ENCODE peak calls at places on chromosomes 4 and X, in seven cellular contexts. R, V, M, C, K, Z and D are unnamed samples.

GRCh38 chr4:185541251-185541671 is 6.0 kb upstream of the PDLIM3 start:
- DNase-seq in R (no peak), V (no peak), M (no peak), C (no peak), K (peak; percentile 77), Z (peak; percentile 27), D (peak; percentile 53)

GRCh38 chrX:65985922-65986588 is 53.8 kb downstream of the VSIG4 start:
- DNase-seq in R (no peak), V (peak; percentile 69), M (no peak), C (no peak), K (no peak), Z (peak; percentile 47), D (peak; percentile 58)

GRCh38 chr4:110055014-110055768 is 142.5 kb downstream of the EGF start:
- DNase-seq in R (peak; percentile 13), V (no peak), M (no peak), C (peak; percentile 17), K (no peak), Z (peak; percentile 30), D (peak; percentile 33)

GRCh38 chr4:176920694-176921093 is 128.0 kb upstream of the VEGFC start:
- DNase-seq in R (no peak), V (no peak), M (no peak), C (no peak), K (no peak), Z (peak; percentile 88), D (peak; percentile 83)

GRCh38 chrX:3403748-3404147 is 57.3 kb upstream of the MXRA5 start:
- DNase-seq in R (no peak), V (no peak), M (no peak), C (no peak), K (no peak), Z (peak; percentile 1), D (no peak)

GRCh38 chr4:20062054-20062453 is 189.7 kb upstream of the SLIT2 start:
- DNase-seq in R (no peak), V (no peak), M (no peak), C (no peak), K (no peak), Z (no peak), D (no peak)

GRCh38 chr4:30719363-30720020 is 677 bp upstream of the PCDH7 start:
- DNase-seq in R (no peak), V (peak; percentile 91), M (no peak), C (peak; percentile 71), K (peak; percentile 86), Z (peak; percentile 75), D (peak; percentile 83)

GRCh38 chr4:107120661-107121060 is 84.5 kb upstream of the DKK2 start:
- DNase-seq in R (no peak), V (no peak), M (no peak), C (no peak), K (no peak), Z (peak; percentile 36), D (no peak)

GRCh38 chrX:107482046-107482445 is 32.6 kb downstream of the FRMPD3 start:
- DNase-seq in R (no peak), V (no peak), M (no peak), C (no peak), K (no peak), Z (no peak), D (peak; percentile 7)

GRCh38 chr4:54902261-54902660 is 223.1 kb downstream of the KDR start:
- DNase-seq in R (no peak), V (no peak), M (peak; percentile 2), C (no peak), K (no peak), Z (peak; percentile 3), D (peak; percentile 51)

GRCh38 chrX:31258163-31258562 is 186.3 kb upstream of the FTHL17 start:
- DNase-seq in R (no peak), V (no peak), M (no peak), C (no peak), K (no peak), Z (peak; percentile 10), D (no peak)

GRCh38 chr4:185469539-185470154 is 1.9 kb downstream of the CCDC110 start:
- DNase-seq in R (no peak), V (no peak), M (no peak), C (no peak), K (peak; percentile 65), Z (no peak), D (no peak)

GRCh38 chrX:44462851-44463250 is 79.8 kb downstream of the FUNDC1 start:
- DNase-seq in R (no peak), V (no peak), M (no peak), C (no peak), K (no peak), Z (peak; percentile 11), D (peak; percentile 2)

GRCh38 chr4:122784261-122784660 is 42.4 kb upstream of the FGF2 start:
- DNase-seq in R (no peak), V (no peak), M (no peak), C (no peak), K (no peak), Z (no peak), D (no peak)

GRCh38 chrX:123647244-123647643 is 85.6 kb downstream of the THOC2 start:
- DNase-seq in R (no peak), V (no peak), M (no peak), C (no peak), K (no peak), Z (no peak), D (no peak)

GRCh38 chrX:2819345-2820130 is 9.2 kb upstream of the GYG2 start:
- DNase-seq in R (no peak), V (no peak), M (peak; percentile 5), C (no peak), K (no peak), Z (peak; percentile 32), D (no peak)

GRCh38 chr4:1283711-1284110 is 6.0 kb upstream of the MAEA start:
- DNase-seq in R (no peak), V (no peak), M (no peak), C (no peak), K (no peak), Z (no peak), D (no peak)

GRCh38 chr4:121950212-121950679 is 1.6 kb downstream of the TRPC3 start:
- DNase-seq in R (peak; percentile 70), V (peak; percentile 92), M (peak; percentile 13), C (peak; percentile 54), K (peak; percentile 77), Z (peak; percentile 75), D (peak; percentile 79)

GRCh38 chr4:109334129-109334528 is 31.7 kb upstream of the COL25A1 start:
- DNase-seq in R (no peak), V (no peak), M (no peak), C (no peak), K (no peak), Z (no peak), D (peak; percentile 56)

GRCh38 chrX:47351706-47352105 is 18.7 kb upstream of the ZNF157 start:
- DNase-seq in R (no peak), V (no peak), M (no peak), C (no peak), K (no peak), Z (peak; percentile 77), D (peak; percentile 9)

GRCh38 chr4:123939621-123940020 is 543.0 kb downstream of the SPRY1 start:
- DNase-seq in R (no peak), V (no peak), M (peak; percentile 51), C (no peak), K (no peak), Z (peak; percentile 93), D (peak; percentile 91)

GRCh38 chrX:38857736-38858432 is 56.6 kb downstream of the MID1IP1 start:
- DNase-seq in R (no peak), V (no peak), M (no peak), C (no peak), K (no peak), Z (no peak), D (no peak)

GRCh38 chrX:136754641-136755040 is 26.1 kb downstream of the ARHGEF6 start:
- DNase-seq in R (no peak), V (no peak), M (no peak), C (no peak), K (peak; percentile 64), Z (no peak), D (no peak)

GRCh38 chrX:77922768-77923167 is 12.3 kb downstream of the ATP7A start:
- DNase-seq in R (no peak), V (no peak), M (no peak), C (no peak), K (no peak), Z (no peak), D (no peak)

GRCh38 chr4:14583331-14583730 is 418.9 kb upstream of the CPEB2 start:
- DNase-seq in R (no peak), V (no peak), M (no peak), C (no peak), K (no peak), Z (no peak), D (no peak)

GRCh38 chr4:23401572-23401971 is 488.3 kb downstream of the PPARGC1A start:
- DNase-seq in R (no peak), V (no peak), M (no peak), C (no peak), K (no peak), Z (peak; percentile 4), D (peak; percentile 50)

GRCh38 chrX:40945366-40945713 is 139.9 kb upstream of the USP9X start:
- DNase-seq in R (no peak), V (peak; percentile 71), M (peak; percentile 35), C (no peak), K (peak; percentile 76), Z (peak; percentile 85), D (peak; percentile 90)

GRCh38 chr4:25857851-25858400 is 4.9 kb downstream of the SEL1L3 start:
- DNase-seq in R (no peak), V (no peak), M (no peak), C (no peak), K (no peak), Z (no peak), D (no peak)

GRCh38 chr4:142549726-142550463 is 296.2 kb downstream of the INPP4B start:
- DNase-seq in R (no peak), V (peak; percentile 83), M (no peak), C (no peak), K (no peak), Z (peak; percentile 67), D (peak; percentile 52)

GRCh38 chr4:47698837-47699236 is 139.0 kb downstream of the CORIN start:
- DNase-seq in R (no peak), V (no peak), M (no peak), C (no peak), K (no peak), Z (no peak), D (no peak)

GRCh38 chr4:53196872-53197759 is 168.7 kb downstream of the SCFD2 start:
- DNase-seq in R (no peak), V (no peak), M (peak; percentile 74), C (no peak), K (no peak), Z (peak; percentile 92), D (peak; percentile 95)

GRCh38 chrX:8987672-8988250 is 46.2 kb downstream of the FAM9B start:
- DNase-seq in R (no peak), V (no peak), M (no peak), C (no peak), K (no peak), Z (no peak), D (no peak)